ENCODE peak calls at places on chromosomes 3 and 15, in five cellular contexts. Y is GM10248, B is omental fat pad, J is B cell, E is gastrocnemius medialis. C is an unnamed sample.

GRCh38 chr3:51672083-51672475 is 1.0 kb downstream of the TEX264 start:
- DNase-seq in Y (no peak), E (no peak), J (no peak), B (no peak), C (no peak)

GRCh38 chr15:55552926-55553325 is 35.2 kb downstream of the PYGO1 start:
- DNase-seq in E (no peak), Y (no peak), J (no peak), B (no peak), C (no peak)

GRCh38 chr15:88586401-88587162 is 34.6 kb upstream of the AEN start:
- DNase-seq in Y (no peak), J (no peak), E (no peak), B (no peak), C (no peak)

GRCh38 chr3:58577269-58577821 is at the start of gene FAM107A:
- DNase-seq in Y (no peak), J (no peak), E (no peak), B (no peak), C (no peak)

GRCh38 chr15:41043276-41043675 is 72.8 kb downstream of the INO80 start:
- DNase-seq in E (no peak), B (no peak), J (no peak), Y (no peak), C (no peak)

GRCh38 chr15:57427367-57427821 is 51.1 kb downstream of the CGNL1 start:
- DNase-seq in Y (no peak), J (no peak), B (no peak), E (no peak), C (no peak)

GRCh38 chr3:124396397-124396796 is 333.9 kb upstream of the UMPS start:
- DNase-seq in Y (no peak), E (no peak), B (no peak), J (no peak), C (no peak)

GRCh38 chr15:37880009-37880834 is 54.2 kb upstream of the TMCO5A start:
- DNase-seq in J (peak), B (no peak), E (no peak), Y (no peak), C (peak)

GRCh38 chr15:35725353-35725752 is 179.4 kb upstream of the DPH6 start:
- DNase-seq in J (no peak), B (no peak), Y (no peak), E (no peak), C (no peak)

GRCh38 chr3:137409584-137409983 is 354.5 kb upstream of the SOX14 start:
- DNase-seq in B (no peak), E (no peak), Y (no peak), J (no peak), C (no peak)

GRCh38 chr15:22949074-22949547 is 31.1 kb downstream of the CYFIP1 start:
- DNase-seq in Y (no peak), B (peak), J (peak), E (no peak), C (no peak)

DNA sequence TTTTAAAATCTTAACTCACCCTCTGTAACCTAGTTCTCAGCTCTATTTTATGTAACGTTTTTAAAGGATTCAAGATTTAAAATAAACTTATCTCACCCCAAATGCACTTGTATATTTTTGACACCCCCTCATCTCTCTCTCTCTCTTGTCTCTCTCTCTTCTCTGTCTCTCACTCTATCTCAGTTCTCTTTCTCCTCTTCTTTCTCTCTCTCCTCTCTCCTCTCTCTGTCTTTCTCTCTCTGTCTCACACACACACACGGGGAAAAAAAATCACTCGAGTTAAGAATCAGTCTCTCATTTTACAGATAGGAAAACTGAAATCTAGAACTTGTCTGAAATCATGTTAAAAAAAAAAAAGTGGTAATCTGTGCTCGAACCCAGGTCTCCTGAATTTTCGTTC is 108.5 kb downstream of the LPP start:
- DNase-seq in Y (no peak), J (no peak), B (no peak), E (no peak), C (no peak)
- TF ChIP-seq CTCF in Y (no peak), J (no peak), B (no peak), E (no peak), C (no peak)

DNA sequence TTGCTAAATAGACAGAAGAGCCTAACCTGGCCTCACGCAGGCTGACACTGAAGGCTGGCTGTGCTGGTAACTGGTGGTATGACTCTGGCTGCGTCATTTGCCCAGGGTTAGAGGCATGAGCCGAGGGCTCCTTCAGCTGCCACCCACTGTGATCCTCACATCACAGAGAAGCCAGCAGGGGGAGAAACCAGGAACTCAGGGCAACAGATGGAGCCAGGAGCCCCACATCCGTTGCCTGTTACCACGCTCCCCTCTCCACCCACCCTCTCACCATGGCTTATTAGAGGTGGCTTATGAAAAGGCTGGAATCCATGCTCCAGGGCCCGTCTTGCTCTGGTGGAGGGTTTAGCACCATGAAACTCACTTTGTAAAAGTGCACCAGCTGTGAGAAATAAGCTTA is 60.7 kb downstream of the ASB7 start:
- DNase-seq in J (no peak), E (no peak), B (no peak), Y (no peak), C (no peak)
- TF ChIP-seq CTCF in J (no peak), E (no peak), B (no peak), Y (no peak), C (peak)

DNA sequence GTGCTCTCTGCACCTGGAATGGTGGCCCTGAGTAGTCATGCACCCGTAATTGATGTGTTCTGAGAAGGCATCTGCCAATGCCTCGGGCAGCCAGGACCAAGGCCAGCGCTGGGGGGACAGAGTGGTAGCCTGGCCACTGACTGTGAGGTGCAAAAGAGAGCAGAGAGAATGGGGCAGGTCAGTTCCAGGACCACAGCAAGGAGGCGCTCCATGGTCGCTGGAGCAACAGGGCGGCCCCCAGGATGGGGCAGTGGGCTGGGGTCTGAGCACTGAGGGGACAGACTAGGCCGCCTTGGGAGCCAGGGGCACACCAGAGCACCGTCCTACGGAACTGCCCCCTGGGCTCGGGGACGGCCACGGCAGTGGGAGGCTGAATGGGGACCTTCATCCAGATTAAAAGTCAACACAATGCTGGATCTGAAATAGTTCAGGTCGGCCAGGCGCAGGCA is 48.3 kb upstream of the IQSEC1 start:
- DNase-seq in E (no peak), Y (no peak), B (no peak), J (no peak), C (no peak)
- TF ChIP-seq CTCF in E (no peak), Y (no peak), B (no peak), J (no peak), C (no peak)

GRCh38 chr3:10744098-10744465 is 71.9 kb upstream of the SLC6A11 start:
- DNase-seq in B (no peak), Y (no peak), E (no peak), J (no peak), C (no peak)
- TF ChIP-seq CTCF in B (no peak), Y (no peak), E (no peak), J (no peak), C (peak)

C was measured in GM12864.